ENCODE peak calls at places on chromosome 16, in four cellular contexts. N is activated T-cell treated with anti-CD3 and anti-CD28 coated beads for 24 hours; E is Kasumi-1; M is stimulated activated CD8-positive, alpha-beta memory T cell treated with anti-CD3 and anti-CD28 coated beads, Interleukin-4, amount 100 ng/mL, for 24 hours. I is an unnamed sample.

GRCh38 chr16:14486520-14487303 is 143.3 kb downstream of the PARN start:
- DNase-seq in N (no peak), E (no peak), M (no peak), I (no peak)

GRCh38 chr16:16933861-16934260 is 536.9 kb downstream of the XYLT1 start:
- DNase-seq in N (no peak), E (no peak), M (no peak), I (no peak)

GRCh38 chr16:63326736-63327339 is 1290.6 kb upstream of the CDH8 start:
- DNase-seq in N (no peak), E (no peak), M (no peak), I (no peak)

GRCh38 chr16:68247400-68247799 is 2.2 kb downstream of the PLA2G15 start:
- DNase-seq in N (no peak), E (peak; percentile 23), M (no peak), I (no peak)

GRCh38 chr16:87389245-87389644 is 2.9 kb upstream of the MAP1LC3B start:
- DNase-seq in N (no peak), E (no peak), M (no peak), I (no peak)

GRCh38 chr16:89791278-89791995 is 25.0 kb downstream of the FANCA start:
- DNase-seq in N (no peak), E (no peak), M (no peak), I (no peak)

GRCh38 chr16:23424292-23424958 is 28.6 kb downstream of the COG7 start:
- DNase-seq in N (no peak), E (no peak), M (no peak), I (no peak)

GRCh38 chr16:4241601-4242270 is at the start of gene SRL:
- DNase-seq in N (no peak), E (no peak), M (no peak), I (no peak)

GRCh38 chr16:88649195-88649923 is 1.5 kb downstream of the CYBA start:
- DNase-seq in N (no peak), E (no peak), M (no peak), I (no peak)

GRCh38 chr16:1044515-1045362 is 27.8 kb upstream of the SSTR5 start:
- DNase-seq in N (no peak), E (no peak), M (no peak), I (no peak)

GRCh38 chr16:3038256-3038655 is 1.5 kb upstream of the BICDL2 start:
- DNase-seq in N (no peak), E (no peak), M (no peak), I (no peak)

GRCh38 chr16:8958344-8958808 is 5.3 kb downstream of the USP7 start:
- DNase-seq in N (peak; percentile 16), E (peak; percentile 17), M (no peak), I (no peak)

GRCh38 chr16:4624015-4624826 is at the start of gene MGRN1:
- DNase-seq in N (peak; percentile 90), E (peak; percentile 81), M (peak; percentile 86), I (peak; percentile 86)

GRCh38 chr16:4266372-4266771 is 6.5 kb downstream of the TFAP4 start:
- DNase-seq in N (no peak), E (no peak), M (no peak), I (no peak)

GRCh38 chr16:15636392-15636873 is 6.5 kb downstream of the MARF1 start:
- DNase-seq in N (no peak), E (no peak), M (no peak), I (no peak)

GRCh38 chr16:73037845-73038570 is 9.9 kb downstream of the ZFHX3 start:
- DNase-seq in N (no peak), E (no peak), M (no peak), I (no peak)

GRCh38 chr16:57115504-57116182 is 23.3 kb downstream of the CPNE2 start:
- DNase-seq in N (no peak), E (peak; percentile 64), M (no peak), I (no peak)

GRCh38 chr16:81123092-81123852 is 27.1 kb upstream of the GCSH start:
- DNase-seq in N (no peak), E (no peak), M (no peak), I (no peak)

GRCh38 chr16:2824626-2825025 is 5.5 kb upstream of the ZG16B start:
- DNase-seq in N (no peak), E (no peak), M (no peak), I (no peak)

GRCh38 chr16:63130942-63131341 is 1094.7 kb upstream of the CDH8 start:
- DNase-seq in N (no peak), E (no peak), M (no peak), I (no peak)

I was measured in GF-D8.